ENCODE peak calls at places on chromosome 1, in five cellular contexts. C is brain microvascular endothelial cell, W is left lung, X is HFF-Myc, Z is fibroblast of lung. N is an unnamed sample.

GRCh38 chr1:183239793-183240625 is 53.9 kb downstream of the LAMC2 start:
- DNase-seq in C (no peak), X (no peak), Z (no peak), W (no peak), N (no peak)

GRCh38 chr1:1763657-1764621 is 14.3 kb downstream of the NADK start:
- DNase-seq in C (no peak), X (no peak), Z (peak), W (peak), N (peak)

GRCh38 chr1:201041011-201041410 is 17.5 kb upstream of the KIF21B start:
- DNase-seq in X (no peak), Z (no peak), W (no peak), C (no peak), N (no peak)

GRCh38 chr1:125087247-125087646 is 3902.5 kb downstream of the SRGAP2C start:
- DNase-seq in C (no peak), W (peak), X (no peak), Z (no peak), N (no peak)

GRCh38 chr1:214332950-214333798 is 52.2 kb downstream of the SMYD2 start:
- DNase-seq in W (no peak), C (peak), Z (peak), X (peak), N (peak)

GRCh38 chr1:204083491-204083890 is 10.6 kb downstream of the SOX13 start:
- DNase-seq in X (no peak), C (no peak), W (no peak), Z (no peak), N (no peak)

GRCh38 chr1:180310095-180310494 is 80.0 kb downstream of the LHX4 start:
- DNase-seq in C (peak), W (peak), X (no peak), Z (peak), N (peak)

GRCh38 chr1:203507227-203507626 is 13.3 kb downstream of the OPTC start:
- DNase-seq in W (no peak), Z (peak), C (no peak), X (no peak), N (peak)

GRCh38 chr1:58648864-58649263 is 51.0 kb downstream of the MYSM1 start:
- DNase-seq in Z (no peak), X (no peak), C (no peak), W (no peak), N (no peak)

GRCh38 chr1:241647658-241648057 is 4.4 kb upstream of the WDR64 start:
- DNase-seq in W (no peak), Z (no peak), C (no peak), X (no peak), N (peak)

GRCh38 chr1:110190282-110190929 is 19.7 kb upstream of the KCNC4 start:
- DNase-seq in Z (no peak), W (no peak), C (no peak), X (no peak), N (no peak)

GRCh38 chr1:164806531-164806930 is 247.5 kb downstream of the PBX1 start:
- DNase-seq in W (no peak), X (no peak), Z (no peak), C (no peak), N (no peak)

GRCh38 chr1:119952496-119952895 is 56.2 kb upstream of the ADAM30 start:
- DNase-seq in Z (no peak), C (no peak), X (no peak), W (no peak), N (no peak)

GRCh38 chr1:119702384-119702783 is 9.3 kb upstream of the PHGDH start:
- DNase-seq in X (peak), W (no peak), C (peak), Z (peak), N (peak)

GRCh38 chr1:36487906-36488305 is 5.2 kb upstream of the CSF3R start:
- DNase-seq in C (no peak), W (no peak), X (no peak), Z (no peak), N (no peak)

GRCh38 chr1:3524571-3525203 is 70.2 kb downstream of the ARHGEF16 start:
- DNase-seq in X (no peak), C (no peak), Z (no peak), W (no peak), N (no peak)

GRCh38 chr1:222106369-222106768 is 364.5 kb upstream of the DUSP10 start:
- DNase-seq in W (no peak), C (no peak), X (no peak), Z (no peak), N (no peak)

GRCh38 chr1:24349891-24350290 is 30.7 kb downstream of the GRHL3 start:
- DNase-seq in W (no peak), C (no peak), Z (no peak), X (no peak), N (peak)

GRCh38 chr1:53896673-53897229 is 2.8 kb downstream of the DIO1 start:
- DNase-seq in X (peak), C (no peak), Z (peak), W (no peak), N (peak)

GRCh38 chr1:186948542-186948941 is 119.8 kb downstream of the PLA2G4A start:
- DNase-seq in W (no peak), Z (no peak), C (peak), X (no peak), N (no peak)

GRCh38 chr1:232238009-232238408 is 391.9 kb downstream of the SIPA1L2 start:
- DNase-seq in X (no peak), Z (no peak), W (no peak), C (no peak), N (no peak)

GRCh38 chr1:18681423-18681835 is 50.8 kb downstream of the PAX7 start:
- DNase-seq in X (peak), W (no peak), Z (no peak), C (no peak), N (peak)
- TF ChIP-seq CTCF in X (peak), W (peak), Z (no peak), C (peak), N (peak)

GRCh38 chr1:64890699-64891439 is 75.5 kb downstream of the JAK1 start:
- DNase-seq in W (no peak), C (no peak), Z (no peak), X (no peak), N (no peak)
- H3K4me3 ChIP-seq in W (no peak), C (no peak), Z (no peak), X (no peak), N (no peak)

DNA sequence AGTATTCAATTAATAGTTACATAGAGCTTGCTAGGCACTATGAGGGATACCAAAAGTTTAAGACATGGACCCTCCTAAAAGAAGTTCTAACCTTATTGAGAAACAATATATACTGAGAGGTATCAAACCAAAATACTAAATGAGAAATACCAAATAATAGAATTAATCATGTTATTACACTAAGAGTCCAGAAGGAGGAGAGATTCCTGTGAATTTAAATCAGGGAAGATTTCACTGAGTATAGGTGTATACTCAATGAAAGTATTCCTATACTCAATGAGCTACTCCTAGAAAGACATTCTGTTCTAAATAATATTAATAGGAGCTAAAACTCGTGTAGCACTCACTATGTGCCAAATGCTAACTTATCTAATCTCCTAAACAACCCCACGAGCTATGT is 9.4 kb downstream of the CR1L start:
- DNase-seq in X (no peak), Z (peak), W (no peak), C (no peak), N (no peak)
- TF ChIP-seq CTCF in X (no peak), Z (no peak), W (no peak), C (no peak), N (peak)

DNA sequence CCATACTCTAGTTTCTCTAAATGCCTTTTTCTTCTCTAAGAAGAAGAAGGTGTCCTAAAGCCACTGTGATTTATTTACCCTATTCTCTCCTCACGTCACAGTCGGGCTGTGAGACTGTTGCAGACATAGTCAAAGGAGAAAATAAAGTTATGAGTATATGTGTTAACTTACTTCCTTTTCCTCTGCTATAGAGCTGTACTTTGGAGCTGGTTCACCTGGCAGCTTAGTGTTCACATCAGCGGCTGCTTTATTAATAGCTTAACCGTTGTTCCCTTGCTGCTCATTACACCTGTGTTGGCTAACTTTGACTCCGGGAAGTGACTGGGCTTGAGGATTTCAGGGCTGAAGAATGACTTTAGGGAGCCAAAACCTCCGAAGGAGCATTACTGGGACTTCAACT is 3.6 kb downstream of the PFKFB2 start:
- DNase-seq in C (no peak), X (no peak), Z (no peak), W (no peak), N (no peak)
- H3K4me3 ChIP-seq in C (no peak), X (no peak), Z (no peak), W (peak), N (no peak)

GRCh38 chr1:205161071-205161470 is 39.3 kb upstream of the RBBP5 start:
- DNase-seq in W (no peak), Z (no peak), C (no peak), X (no peak), N (no peak)
- TF ChIP-seq CTCF in W (no peak), Z (no peak), C (no peak), X (no peak), N (no peak)

GRCh38 chr1:16631248-16632043 is 18.1 kb upstream of the NBPF1 start:
- DNase-seq in Z (no peak), W (peak), C (no peak), X (no peak), N (no peak)

GRCh38 chr1:16630661-16631247 is 17.4 kb upstream of the NBPF1 start:
- DNase-seq in Z (no peak), C (no peak), W (peak), X (no peak), N (no peak)

GRCh38 chr1:16625497-16626408 is 12.4 kb upstream of the NBPF1 start:
- DNase-seq in Z (no peak), W (peak), C (no peak), X (no peak), N (no peak)

GRCh38 chr1:16628361-16629111 is 15.2 kb upstream of the NBPF1 start:
- DNase-seq in Z (no peak), C (no peak), W (peak), X (no peak), N (no peak)
- H3K4me3 ChIP-seq in Z (no peak), C (no peak), W (no peak), X (no peak), N (no peak)

N was measured in fibroblast of mammary gland.